ENCODE peak calls at places on chromosomes 6 and 20, in seven cellular contexts. One of them, this sample, is unnamed.

GRCh38 chr6:137536104-137536773 is 42.0 kb upstream of the OLIG3 start:
- DNase-seq in fibroblast of pulmonary artery: no peak
- DNase-seq in C1 segment of cervical spinal cord: no peak
- DNase-seq in kidney glomerular epithelial cell: no peak
- DNase-seq in activated naive CD4-positive, alpha-beta T cell: no peak
- DNase-seq in cardiac fibroblast: no peak
- DNase-seq in activated CD4-positive, alpha-beta T cell treated with anti-CD3 and anti-CD28 coated beads for 4 hours: no peak
- DNase-seq in this sample: no peak

GRCh38 chr20:63483834-63484233 is 11.4 kb upstream of the KCNQ2 start:
- DNase-seq in fibroblast of pulmonary artery: no peak
- DNase-seq in C1 segment of cervical spinal cord: no peak
- DNase-seq in activated naive CD4-positive, alpha-beta T cell: no peak
- DNase-seq in activated CD4-positive, alpha-beta T cell treated with anti-CD3 and anti-CD28 coated beads for 4 hours: no peak
- DNase-seq in kidney glomerular epithelial cell: no peak
- DNase-seq in cardiac fibroblast: no peak
- DNase-seq in this sample: no peak

GRCh38 chr6:31125586-31126363 is 5.5 kb upstream of the CDSN start:
- DNase-seq in activated CD4-positive, alpha-beta T cell treated with anti-CD3 and anti-CD28 coated beads for 4 hours: no peak
- DNase-seq in fibroblast of pulmonary artery: peak
- DNase-seq in C1 segment of cervical spinal cord: no peak
- DNase-seq in kidney glomerular epithelial cell: peak
- DNase-seq in cardiac fibroblast: peak
- DNase-seq in activated naive CD4-positive, alpha-beta T cell: no peak
- DNase-seq in this sample: no peak

GRCh38 chr6:40210628-40211056 is 276.4 kb upstream of the MOCS1 start:
- DNase-seq in kidney glomerular epithelial cell: no peak
- DNase-seq in C1 segment of cervical spinal cord: no peak
- DNase-seq in cardiac fibroblast: no peak
- DNase-seq in activated CD4-positive, alpha-beta T cell treated with anti-CD3 and anti-CD28 coated beads for 4 hours: no peak
- DNase-seq in fibroblast of pulmonary artery: no peak
- DNase-seq in activated naive CD4-positive, alpha-beta T cell: no peak
- DNase-seq in this sample: no peak

GRCh38 chr6:17583811-17584210 is 16.3 kb upstream of the FAM8A1 start:
- DNase-seq in activated CD4-positive, alpha-beta T cell treated with anti-CD3 and anti-CD28 coated beads for 4 hours: no peak
- DNase-seq in cardiac fibroblast: peak
- DNase-seq in fibroblast of pulmonary artery: peak
- DNase-seq in C1 segment of cervical spinal cord: no peak
- DNase-seq in activated naive CD4-positive, alpha-beta T cell: no peak
- DNase-seq in kidney glomerular epithelial cell: peak
- DNase-seq in this sample: no peak

GRCh38 chr6:105135907-105136432 is 43.8 kb downstream of the POPDC3 start:
- DNase-seq in activated naive CD4-positive, alpha-beta T cell: no peak
- DNase-seq in kidney glomerular epithelial cell: no peak
- DNase-seq in activated CD4-positive, alpha-beta T cell treated with anti-CD3 and anti-CD28 coated beads for 4 hours: no peak
- DNase-seq in fibroblast of pulmonary artery: peak
- DNase-seq in C1 segment of cervical spinal cord: no peak
- DNase-seq in cardiac fibroblast: peak
- DNase-seq in this sample: no peak

GRCh38 chr6:44072452-44072958 is 54.7 kb downstream of the MRPL14 start:
- DNase-seq in activated CD4-positive, alpha-beta T cell treated with anti-CD3 and anti-CD28 coated beads for 4 hours: no peak
- DNase-seq in C1 segment of cervical spinal cord: no peak
- DNase-seq in fibroblast of pulmonary artery: no peak
- DNase-seq in activated naive CD4-positive, alpha-beta T cell: no peak
- DNase-seq in cardiac fibroblast: no peak
- DNase-seq in kidney glomerular epithelial cell: no peak
- DNase-seq in this sample: no peak

GRCh38 chr20:5100684-5101347 is 18.9 kb downstream of the PCNA start:
- DNase-seq in cardiac fibroblast: peak
- DNase-seq in C1 segment of cervical spinal cord: peak
- DNase-seq in activated naive CD4-positive, alpha-beta T cell: peak
- DNase-seq in kidney glomerular epithelial cell: peak
- DNase-seq in activated CD4-positive, alpha-beta T cell treated with anti-CD3 and anti-CD28 coated beads for 4 hours: peak
- DNase-seq in fibroblast of pulmonary artery: peak
- DNase-seq in this sample: no peak

GRCh38 chr6:119887671-119888070 is 538.1 kb upstream of the MAN1A1 start:
- DNase-seq in cardiac fibroblast: no peak
- DNase-seq in fibroblast of pulmonary artery: no peak
- DNase-seq in C1 segment of cervical spinal cord: no peak
- DNase-seq in activated CD4-positive, alpha-beta T cell treated with anti-CD3 and anti-CD28 coated beads for 4 hours: no peak
- DNase-seq in activated naive CD4-positive, alpha-beta T cell: no peak
- DNase-seq in kidney glomerular epithelial cell: no peak
- DNase-seq in this sample: no peak

GRCh38 chr6:105808571-105808970 is 277.6 kb upstream of the PRDM1 start:
- DNase-seq in fibroblast of pulmonary artery: no peak
- DNase-seq in C1 segment of cervical spinal cord: no peak
- DNase-seq in activated naive CD4-positive, alpha-beta T cell: no peak
- DNase-seq in activated CD4-positive, alpha-beta T cell treated with anti-CD3 and anti-CD28 coated beads for 4 hours: no peak
- DNase-seq in kidney glomerular epithelial cell: no peak
- DNase-seq in cardiac fibroblast: no peak
- DNase-seq in this sample: no peak

GRCh38 chr20:3819413-3820047 is 817 bp upstream of the AP5S1 start:
- DNase-seq in cardiac fibroblast: no peak
- DNase-seq in C1 segment of cervical spinal cord: no peak
- DNase-seq in kidney glomerular epithelial cell: no peak
- DNase-seq in activated naive CD4-positive, alpha-beta T cell: no peak
- DNase-seq in activated CD4-positive, alpha-beta T cell treated with anti-CD3 and anti-CD28 coated beads for 4 hours: no peak
- DNase-seq in fibroblast of pulmonary artery: no peak
- DNase-seq in this sample: no peak

GRCh38 chr6:170114956-170115855 is 175.7 kb downstream of the DLL1 start:
- DNase-seq in fibroblast of pulmonary artery: no peak
- DNase-seq in activated CD4-positive, alpha-beta T cell treated with anti-CD3 and anti-CD28 coated beads for 4 hours: no peak
- DNase-seq in C1 segment of cervical spinal cord: no peak
- DNase-seq in cardiac fibroblast: no peak
- DNase-seq in kidney glomerular epithelial cell: no peak
- DNase-seq in activated naive CD4-positive, alpha-beta T cell: no peak
- DNase-seq in this sample: no peak

GRCh38 chr6:25014806-25015560 is 79.2 kb upstream of the RIPOR2 start:
- DNase-seq in cardiac fibroblast: peak
- DNase-seq in kidney glomerular epithelial cell: no peak
- DNase-seq in C1 segment of cervical spinal cord: no peak
- DNase-seq in activated CD4-positive, alpha-beta T cell treated with anti-CD3 and anti-CD28 coated beads for 4 hours: peak
- DNase-seq in fibroblast of pulmonary artery: peak
- DNase-seq in activated naive CD4-positive, alpha-beta T cell: no peak
- DNase-seq in this sample: peak

GRCh38 chr6:41288025-41288777 is 1.7 kb upstream of the TREM1 start:
- DNase-seq in C1 segment of cervical spinal cord: no peak
- DNase-seq in activated CD4-positive, alpha-beta T cell treated with anti-CD3 and anti-CD28 coated beads for 4 hours: no peak
- DNase-seq in kidney glomerular epithelial cell: no peak
- DNase-seq in cardiac fibroblast: peak
- DNase-seq in fibroblast of pulmonary artery: peak
- DNase-seq in activated naive CD4-positive, alpha-beta T cell: no peak
- DNase-seq in this sample: peak

GRCh38 chr6:30748851-30749540 is 4.6 kb upstream of the IER3 start:
- DNase-seq in activated CD4-positive, alpha-beta T cell treated with anti-CD3 and anti-CD28 coated beads for 4 hours: no peak
- DNase-seq in cardiac fibroblast: peak
- DNase-seq in C1 segment of cervical spinal cord: no peak
- DNase-seq in kidney glomerular epithelial cell: peak
- DNase-seq in fibroblast of pulmonary artery: peak
- DNase-seq in activated naive CD4-positive, alpha-beta T cell: no peak
- DNase-seq in this sample: no peak

GRCh38 chr20:58676161-58676560 is 16.4 kb upstream of the NPEPL1 start:
- DNase-seq in activated naive CD4-positive, alpha-beta T cell: no peak
- DNase-seq in fibroblast of pulmonary artery: no peak
- DNase-seq in activated CD4-positive, alpha-beta T cell treated with anti-CD3 and anti-CD28 coated beads for 4 hours: no peak
- DNase-seq in cardiac fibroblast: no peak
- DNase-seq in C1 segment of cervical spinal cord: no peak
- DNase-seq in kidney glomerular epithelial cell: no peak
- DNase-seq in this sample: no peak

GRCh38 chr6:161198176-161198575 is 75.7 kb downstream of the AGPAT4 start:
- DNase-seq in activated naive CD4-positive, alpha-beta T cell: no peak
- DNase-seq in kidney glomerular epithelial cell: no peak
- DNase-seq in fibroblast of pulmonary artery: peak
- DNase-seq in C1 segment of cervical spinal cord: no peak
- DNase-seq in activated CD4-positive, alpha-beta T cell treated with anti-CD3 and anti-CD28 coated beads for 4 hours: no peak
- DNase-seq in cardiac fibroblast: peak
- DNase-seq in this sample: no peak

GRCh38 chr6:90194371-90194841 is 102.2 kb downstream of the BACH2 start:
- DNase-seq in cardiac fibroblast: peak
- DNase-seq in activated CD4-positive, alpha-beta T cell treated with anti-CD3 and anti-CD28 coated beads for 4 hours: no peak
- DNase-seq in C1 segment of cervical spinal cord: no peak
- DNase-seq in kidney glomerular epithelial cell: peak
- DNase-seq in fibroblast of pulmonary artery: peak
- DNase-seq in activated naive CD4-positive, alpha-beta T cell: no peak
- DNase-seq in this sample: no peak

GRCh38 chr20:44772636-44773035 is 27.0 kb downstream of the KCNK15 start:
- DNase-seq in activated CD4-positive, alpha-beta T cell treated with anti-CD3 and anti-CD28 coated beads for 4 hours: no peak
- DNase-seq in kidney glomerular epithelial cell: no peak
- DNase-seq in fibroblast of pulmonary artery: no peak
- DNase-seq in C1 segment of cervical spinal cord: no peak
- DNase-seq in cardiac fibroblast: no peak
- DNase-seq in activated naive CD4-positive, alpha-beta T cell: no peak
- DNase-seq in this sample: no peak

GRCh38 chr6:100171533-100172321 is 177.7 kb upstream of the MCHR2 start:
- DNase-seq in cardiac fibroblast: peak
- DNase-seq in C1 segment of cervical spinal cord: no peak
- DNase-seq in activated naive CD4-positive, alpha-beta T cell: no peak
- DNase-seq in kidney glomerular epithelial cell: no peak
- DNase-seq in activated CD4-positive, alpha-beta T cell treated with anti-CD3 and anti-CD28 coated beads for 4 hours: no peak
- DNase-seq in fibroblast of pulmonary artery: no peak
- DNase-seq in this sample: no peak

GRCh38 chr6:34745277-34746103 is 11.8 kb upstream of the SNRPC start:
- DNase-seq in C1 segment of cervical spinal cord: no peak
- DNase-seq in kidney glomerular epithelial cell: no peak
- DNase-seq in cardiac fibroblast: peak
- DNase-seq in fibroblast of pulmonary artery: peak
- DNase-seq in activated CD4-positive, alpha-beta T cell treated with anti-CD3 and anti-CD28 coated beads for 4 hours: no peak
- DNase-seq in activated naive CD4-positive, alpha-beta T cell: no peak
- DNase-seq in this sample: no peak

GRCh38 chr20:50350510-50351249 is 159.5 kb upstream of the PTPN1 start:
- DNase-seq in fibroblast of pulmonary artery: no peak
- DNase-seq in C1 segment of cervical spinal cord: no peak
- DNase-seq in activated naive CD4-positive, alpha-beta T cell: no peak
- DNase-seq in cardiac fibroblast: no peak
- DNase-seq in activated CD4-positive, alpha-beta T cell treated with anti-CD3 and anti-CD28 coated beads for 4 hours: no peak
- DNase-seq in kidney glomerular epithelial cell: no peak
- DNase-seq in this sample: no peak

GRCh38 chr6:105431226-105431625 is 28.3 kb upstream of the PREP start:
- DNase-seq in activated CD4-positive, alpha-beta T cell treated with anti-CD3 and anti-CD28 coated beads for 4 hours: no peak
- DNase-seq in kidney glomerular epithelial cell: peak
- DNase-seq in cardiac fibroblast: peak
- DNase-seq in C1 segment of cervical spinal cord: no peak
- DNase-seq in fibroblast of pulmonary artery: peak
- DNase-seq in activated naive CD4-positive, alpha-beta T cell: no peak
- DNase-seq in this sample: no peak

GRCh38 chr6:11740875-11741274 is 37.7 kb downstream of the ADTRP start:
- DNase-seq in activated CD4-positive, alpha-beta T cell treated with anti-CD3 and anti-CD28 coated beads for 4 hours: no peak
- DNase-seq in C1 segment of cervical spinal cord: no peak
- DNase-seq in kidney glomerular epithelial cell: no peak
- DNase-seq in fibroblast of pulmonary artery: no peak
- DNase-seq in activated naive CD4-positive, alpha-beta T cell: no peak
- DNase-seq in cardiac fibroblast: no peak
- DNase-seq in this sample: no peak

GRCh38 chr6:48071833-48072232 is 39.2 kb downstream of the PTCHD4 start:
- DNase-seq in activated CD4-positive, alpha-beta T cell treated with anti-CD3 and anti-CD28 coated beads for 4 hours: no peak
- DNase-seq in fibroblast of pulmonary artery: no peak
- DNase-seq in C1 segment of cervical spinal cord: no peak
- DNase-seq in cardiac fibroblast: no peak
- DNase-seq in kidney glomerular epithelial cell: no peak
- DNase-seq in activated naive CD4-positive, alpha-beta T cell: no peak
- DNase-seq in this sample: no peak

GRCh38 chr20:10987651-10988383 is 314.0 kb upstream of the JAG1 start:
- DNase-seq in fibroblast of pulmonary artery: no peak
- DNase-seq in kidney glomerular epithelial cell: no peak
- DNase-seq in cardiac fibroblast: no peak
- DNase-seq in activated CD4-positive, alpha-beta T cell treated with anti-CD3 and anti-CD28 coated beads for 4 hours: no peak
- DNase-seq in C1 segment of cervical spinal cord: no peak
- DNase-seq in activated naive CD4-positive, alpha-beta T cell: no peak
- DNase-seq in this sample: no peak

GRCh38 chr6:10180138-10181074 is 234.5 kb downstream of the TFAP2A start:
- DNase-seq in cardiac fibroblast: no peak
- DNase-seq in activated naive CD4-positive, alpha-beta T cell: no peak
- DNase-seq in activated CD4-positive, alpha-beta T cell treated with anti-CD3 and anti-CD28 coated beads for 4 hours: no peak
- DNase-seq in kidney glomerular epithelial cell: no peak
- DNase-seq in fibroblast of pulmonary artery: no peak
- DNase-seq in C1 segment of cervical spinal cord: no peak
- DNase-seq in this sample: no peak

GRCh38 chr6:46638650-46639049 is 14.0 kb downstream of the CYP39A1 start:
- DNase-seq in activated CD4-positive, alpha-beta T cell treated with anti-CD3 and anti-CD28 coated beads for 4 hours: no peak
- DNase-seq in fibroblast of pulmonary artery: no peak
- DNase-seq in cardiac fibroblast: no peak
- DNase-seq in C1 segment of cervical spinal cord: no peak
- DNase-seq in activated naive CD4-positive, alpha-beta T cell: no peak
- DNase-seq in kidney glomerular epithelial cell: no peak
- DNase-seq in this sample: no peak

GRCh38 chr6:72651967-72652956 is 30.4 kb downstream of the KCNQ5 start:
- DNase-seq in activated CD4-positive, alpha-beta T cell treated with anti-CD3 and anti-CD28 coated beads for 4 hours: no peak
- DNase-seq in activated naive CD4-positive, alpha-beta T cell: no peak
- DNase-seq in fibroblast of pulmonary artery: no peak
- DNase-seq in kidney glomerular epithelial cell: no peak
- DNase-seq in C1 segment of cervical spinal cord: no peak
- DNase-seq in cardiac fibroblast: no peak
- DNase-seq in this sample: no peak

GRCh38 chr6:143279385-143279784 is 171.1 kb downstream of the ADAT2 start:
- DNase-seq in fibroblast of pulmonary artery: peak
- DNase-seq in activated CD4-positive, alpha-beta T cell treated with anti-CD3 and anti-CD28 coated beads for 4 hours: no peak
- DNase-seq in kidney glomerular epithelial cell: no peak
- DNase-seq in cardiac fibroblast: peak
- DNase-seq in C1 segment of cervical spinal cord: no peak
- DNase-seq in activated naive CD4-positive, alpha-beta T cell: no peak
- DNase-seq in this sample: no peak

GRCh38 chr6:37628611-37629320 is 68.9 kb downstream of the MDGA1 start:
- DNase-seq in fibroblast of pulmonary artery: peak
- DNase-seq in C1 segment of cervical spinal cord: no peak
- DNase-seq in activated CD4-positive, alpha-beta T cell treated with anti-CD3 and anti-CD28 coated beads for 4 hours: no peak
- DNase-seq in cardiac fibroblast: peak
- DNase-seq in activated naive CD4-positive, alpha-beta T cell: no peak
- DNase-seq in kidney glomerular epithelial cell: peak
- DNase-seq in this sample: no peak

GRCh38 chr20:43948455-43948854 is 33.8 kb downstream of the TOX2 start:
- DNase-seq in C1 segment of cervical spinal cord: no peak
- DNase-seq in fibroblast of pulmonary artery: no peak
- DNase-seq in activated CD4-positive, alpha-beta T cell treated with anti-CD3 and anti-CD28 coated beads for 4 hours: no peak
- DNase-seq in kidney glomerular epithelial cell: no peak
- DNase-seq in activated naive CD4-positive, alpha-beta T cell: no peak
- DNase-seq in cardiac fibroblast: no peak
- DNase-seq in this sample: no peak

GRCh38 chr6:34241351-34242215 is 4.9 kb downstream of the HMGA1 start:
- DNase-seq in activated naive CD4-positive, alpha-beta T cell: no peak
- DNase-seq in activated CD4-positive, alpha-beta T cell treated with anti-CD3 and anti-CD28 coated beads for 4 hours: no peak
- DNase-seq in cardiac fibroblast: no peak
- DNase-seq in fibroblast of pulmonary artery: no peak
- DNase-seq in C1 segment of cervical spinal cord: no peak
- DNase-seq in kidney glomerular epithelial cell: no peak
- DNase-seq in this sample: no peak

GRCh38 chr20:46071573-46071972 is 18.2 kb downstream of the NCOA5 start:
- DNase-seq in C1 segment of cervical spinal cord: no peak
- DNase-seq in fibroblast of pulmonary artery: no peak
- DNase-seq in kidney glomerular epithelial cell: no peak
- DNase-seq in activated naive CD4-positive, alpha-beta T cell: no peak
- DNase-seq in cardiac fibroblast: no peak
- DNase-seq in activated CD4-positive, alpha-beta T cell treated with anti-CD3 and anti-CD28 coated beads for 4 hours: no peak
- DNase-seq in this sample: no peak

GRCh38 chr6:25173232-25173631 is 105.9 kb upstream of the CARMIL1 start:
- DNase-seq in C1 segment of cervical spinal cord: no peak
- DNase-seq in activated CD4-positive, alpha-beta T cell treated with anti-CD3 and anti-CD28 coated beads for 4 hours: no peak
- DNase-seq in cardiac fibroblast: peak
- DNase-seq in activated naive CD4-positive, alpha-beta T cell: no peak
- DNase-seq in fibroblast of pulmonary artery: no peak
- DNase-seq in kidney glomerular epithelial cell: no peak
- DNase-seq in this sample: no peak

GRCh38 chr6:98827295-98828159 is 6.8 kb upstream of the POU3F2 start:
- DNase-seq in activated naive CD4-positive, alpha-beta T cell: no peak
- DNase-seq in activated CD4-positive, alpha-beta T cell treated with anti-CD3 and anti-CD28 coated beads for 4 hours: no peak
- DNase-seq in cardiac fibroblast: no peak
- DNase-seq in fibroblast of pulmonary artery: no peak
- DNase-seq in kidney glomerular epithelial cell: no peak
- DNase-seq in C1 segment of cervical spinal cord: peak
- DNase-seq in this sample: no peak

GRCh38 chr6:168827484-168827883 is 386.5 kb downstream of the SMOC2 start:
- DNase-seq in C1 segment of cervical spinal cord: no peak
- DNase-seq in cardiac fibroblast: no peak
- DNase-seq in activated CD4-positive, alpha-beta T cell treated with anti-CD3 and anti-CD28 coated beads for 4 hours: no peak
- DNase-seq in kidney glomerular epithelial cell: no peak
- DNase-seq in activated naive CD4-positive, alpha-beta T cell: no peak
- DNase-seq in fibroblast of pulmonary artery: no peak
- DNase-seq in this sample: no peak

This sample was measured in NCI-H2081 treated with DMSO at 0.1 percent for 48 hours.